ENCODE peak calls at places on chromosome 4, in five cellular contexts. One of them, this sample, is unnamed.

GRCh38 chr4:10960386-10960785 is 275.8 kb upstream of the CLNK start:
- DNase-seq in aorta: no peak
- DNase-seq in stimulated activated CD4-positive, alpha-beta T cell treated with anti-CD3 and anti-CD28 coated beads, Interleukin-4, amount 100 ng/mL, for 24 hours: no peak
- DNase-seq in AG08396: no peak
- DNase-seq in IMR-90: no peak
- DNase-seq in this sample: no peak

GRCh38 chr4:6116696-6117285 is 83.6 kb downstream of the JAKMIP1 start:
- DNase-seq in stimulated activated CD4-positive, alpha-beta T cell treated with anti-CD3 and anti-CD28 coated beads, Interleukin-4, amount 100 ng/mL, for 24 hours: no peak
- DNase-seq in IMR-90: no peak
- DNase-seq in AG08396: no peak
- DNase-seq in aorta: no peak
- DNase-seq in this sample: no peak

GRCh38 chr4:140947507-140947906 is 185.8 kb downstream of the RNF150 start:
- DNase-seq in aorta: no peak
- DNase-seq in stimulated activated CD4-positive, alpha-beta T cell treated with anti-CD3 and anti-CD28 coated beads, Interleukin-4, amount 100 ng/mL, for 24 hours: no peak
- DNase-seq in AG08396: no peak
- DNase-seq in IMR-90: no peak
- DNase-seq in this sample: no peak

GRCh38 chr4:162164881-162165528 is 1.2 kb upstream of the FSTL5 start:
- DNase-seq in stimulated activated CD4-positive, alpha-beta T cell treated with anti-CD3 and anti-CD28 coated beads, Interleukin-4, amount 100 ng/mL, for 24 hours: no peak
- DNase-seq in IMR-90: no peak
- DNase-seq in AG08396: no peak
- DNase-seq in aorta: no peak
- DNase-seq in this sample: no peak

GRCh38 chr4:1584498-1584897 is 99.6 kb downstream of the FAM53A start:
- DNase-seq in IMR-90: no peak
- DNase-seq in AG08396: no peak
- DNase-seq in stimulated activated CD4-positive, alpha-beta T cell treated with anti-CD3 and anti-CD28 coated beads, Interleukin-4, amount 100 ng/mL, for 24 hours: no peak
- DNase-seq in aorta: peak
- DNase-seq in this sample: no peak

GRCh38 chr4:99670409-99671073 is 12.9 kb upstream of the C4orf54 start:
- DNase-seq in stimulated activated CD4-positive, alpha-beta T cell treated with anti-CD3 and anti-CD28 coated beads, Interleukin-4, amount 100 ng/mL, for 24 hours: no peak
- DNase-seq in AG08396: no peak
- DNase-seq in IMR-90: no peak
- DNase-seq in aorta: no peak
- DNase-seq in this sample: no peak

GRCh38 chr4:1743551-1743950 is 22.2 kb downstream of the TACC3 start:
- DNase-seq in AG08396: no peak
- DNase-seq in aorta: no peak
- DNase-seq in IMR-90: no peak
- DNase-seq in stimulated activated CD4-positive, alpha-beta T cell treated with anti-CD3 and anti-CD28 coated beads, Interleukin-4, amount 100 ng/mL, for 24 hours: no peak
- DNase-seq in this sample: no peak

GRCh38 chr4:83686166-83686565 is 150.3 kb downstream of the GPAT3 start:
- DNase-seq in IMR-90: peak
- DNase-seq in stimulated activated CD4-positive, alpha-beta T cell treated with anti-CD3 and anti-CD28 coated beads, Interleukin-4, amount 100 ng/mL, for 24 hours: no peak
- DNase-seq in AG08396: no peak
- DNase-seq in aorta: no peak
- DNase-seq in this sample: no peak

GRCh38 chr4:157128395-157128794 is 52.4 kb downstream of the GLRB start:
- DNase-seq in stimulated activated CD4-positive, alpha-beta T cell treated with anti-CD3 and anti-CD28 coated beads, Interleukin-4, amount 100 ng/mL, for 24 hours: no peak
- DNase-seq in aorta: no peak
- DNase-seq in IMR-90: peak
- DNase-seq in AG08396: peak
- DNase-seq in this sample: no peak

GRCh38 chr4:98314791-98315565 is 53.8 kb downstream of the RAP1GDS1 start:
- DNase-seq in IMR-90: peak
- DNase-seq in stimulated activated CD4-positive, alpha-beta T cell treated with anti-CD3 and anti-CD28 coated beads, Interleukin-4, amount 100 ng/mL, for 24 hours: no peak
- DNase-seq in aorta: no peak
- DNase-seq in AG08396: peak
- DNase-seq in this sample: no peak

GRCh38 chr4:76283900-76284299 is 22.6 kb upstream of the STBD1 start:
- DNase-seq in aorta: no peak
- DNase-seq in AG08396: no peak
- DNase-seq in stimulated activated CD4-positive, alpha-beta T cell treated with anti-CD3 and anti-CD28 coated beads, Interleukin-4, amount 100 ng/mL, for 24 hours: no peak
- DNase-seq in IMR-90: no peak
- DNase-seq in this sample: no peak

GRCh38 chr4:152045397-152045780 is 284.6 kb upstream of the GATB start:
- DNase-seq in AG08396: no peak
- DNase-seq in stimulated activated CD4-positive, alpha-beta T cell treated with anti-CD3 and anti-CD28 coated beads, Interleukin-4, amount 100 ng/mL, for 24 hours: no peak
- DNase-seq in aorta: no peak
- DNase-seq in IMR-90: no peak
- DNase-seq in this sample: no peak

GRCh38 chr4:16078195-16078756 is 5.5 kb downstream of the PROM1 start:
- DNase-seq in aorta: no peak
- DNase-seq in stimulated activated CD4-positive, alpha-beta T cell treated with anti-CD3 and anti-CD28 coated beads, Interleukin-4, amount 100 ng/mL, for 24 hours: no peak
- DNase-seq in IMR-90: no peak
- DNase-seq in AG08396: no peak
- DNase-seq in this sample: no peak

GRCh38 chr4:107682306-107682705 is 37.7 kb downstream of the PAPSS1 start:
- DNase-seq in IMR-90: no peak
- DNase-seq in stimulated activated CD4-positive, alpha-beta T cell treated with anti-CD3 and anti-CD28 coated beads, Interleukin-4, amount 100 ng/mL, for 24 hours: no peak
- DNase-seq in AG08396: no peak
- DNase-seq in aorta: no peak
- DNase-seq in this sample: no peak

GRCh38 chr4:123256901-123257300 is 139.7 kb upstream of the SPRY1 start:
- DNase-seq in AG08396: no peak
- DNase-seq in aorta: no peak
- DNase-seq in IMR-90: no peak
- DNase-seq in stimulated activated CD4-positive, alpha-beta T cell treated with anti-CD3 and anti-CD28 coated beads, Interleukin-4, amount 100 ng/mL, for 24 hours: no peak
- DNase-seq in this sample: no peak

GRCh38 chr4:76980280-76980679 is 30.7 kb downstream of the SEPTIN11 start:
- DNase-seq in stimulated activated CD4-positive, alpha-beta T cell treated with anti-CD3 and anti-CD28 coated beads, Interleukin-4, amount 100 ng/mL, for 24 hours: no peak
- DNase-seq in aorta: no peak
- DNase-seq in AG08396: no peak
- DNase-seq in IMR-90: no peak
- DNase-seq in this sample: peak

GRCh38 chr4:138308421-138308820 is 66.3 kb upstream of the SLC7A11 start:
- DNase-seq in aorta: no peak
- DNase-seq in stimulated activated CD4-positive, alpha-beta T cell treated with anti-CD3 and anti-CD28 coated beads, Interleukin-4, amount 100 ng/mL, for 24 hours: no peak
- DNase-seq in IMR-90: peak
- DNase-seq in AG08396: no peak
- DNase-seq in this sample: peak

GRCh38 chr4:172683016-172683415 is 485.6 kb upstream of the GALNT7 start:
- DNase-seq in aorta: no peak
- DNase-seq in stimulated activated CD4-positive, alpha-beta T cell treated with anti-CD3 and anti-CD28 coated beads, Interleukin-4, amount 100 ng/mL, for 24 hours: no peak
- DNase-seq in IMR-90: peak
- DNase-seq in AG08396: no peak
- DNase-seq in this sample: no peak

GRCh38 chr4:86043755-86044592 is 315.9 kb downstream of the MAPK10 start:
- DNase-seq in AG08396: peak
- DNase-seq in IMR-90: peak
- DNase-seq in aorta: no peak
- DNase-seq in stimulated activated CD4-positive, alpha-beta T cell treated with anti-CD3 and anti-CD28 coated beads, Interleukin-4, amount 100 ng/mL, for 24 hours: peak
- DNase-seq in this sample: no peak

GRCh38 chr4:135098061-135098460 is 896.5 kb upstream of the PABPC4L start:
- DNase-seq in aorta: no peak
- DNase-seq in AG08396: no peak
- DNase-seq in IMR-90: no peak
- DNase-seq in stimulated activated CD4-positive, alpha-beta T cell treated with anti-CD3 and anti-CD28 coated beads, Interleukin-4, amount 100 ng/mL, for 24 hours: no peak
- DNase-seq in this sample: no peak

GRCh38 chr4:62474802-62475201 is 1274.7 kb downstream of the ADGRL3 start:
- DNase-seq in IMR-90: no peak
- DNase-seq in aorta: no peak
- DNase-seq in stimulated activated CD4-positive, alpha-beta T cell treated with anti-CD3 and anti-CD28 coated beads, Interleukin-4, amount 100 ng/mL, for 24 hours: no peak
- DNase-seq in AG08396: no peak
- DNase-seq in this sample: peak

GRCh38 chr4:104163820-104164219 is 330.9 kb downstream of the CXXC4 start:
- DNase-seq in aorta: no peak
- DNase-seq in stimulated activated CD4-positive, alpha-beta T cell treated with anti-CD3 and anti-CD28 coated beads, Interleukin-4, amount 100 ng/mL, for 24 hours: no peak
- DNase-seq in AG08396: no peak
- DNase-seq in IMR-90: no peak
- DNase-seq in this sample: peak

GRCh38 chr4:168631241-168632151 is 134.6 kb downstream of the PALLD start:
- DNase-seq in AG08396: peak
- DNase-seq in aorta: peak
- DNase-seq in IMR-90: peak
- DNase-seq in stimulated activated CD4-positive, alpha-beta T cell treated with anti-CD3 and anti-CD28 coated beads, Interleukin-4, amount 100 ng/mL, for 24 hours: no peak
- DNase-seq in this sample: no peak

GRCh38 chr4:84865600-84865999 is 100.9 kb downstream of the WDFY3 start:
- DNase-seq in AG08396: no peak
- DNase-seq in IMR-90: no peak
- DNase-seq in aorta: no peak
- DNase-seq in stimulated activated CD4-positive, alpha-beta T cell treated with anti-CD3 and anti-CD28 coated beads, Interleukin-4, amount 100 ng/mL, for 24 hours: no peak
- DNase-seq in this sample: no peak

GRCh38 chr4:101355767-101356702 is 8.7 kb upstream of the PPP3CA start:
- DNase-seq in stimulated activated CD4-positive, alpha-beta T cell treated with anti-CD3 and anti-CD28 coated beads, Interleukin-4, amount 100 ng/mL, for 24 hours: no peak
- DNase-seq in IMR-90: peak
- DNase-seq in AG08396: peak
- DNase-seq in aorta: no peak
- DNase-seq in this sample: peak

GRCh38 chr4:7323872-7324650 is 110.7 kb downstream of the PSAPL1 start:
- DNase-seq in aorta: peak
- DNase-seq in stimulated activated CD4-positive, alpha-beta T cell treated with anti-CD3 and anti-CD28 coated beads, Interleukin-4, amount 100 ng/mL, for 24 hours: no peak
- DNase-seq in IMR-90: no peak
- DNase-seq in AG08396: no peak
- DNase-seq in this sample: no peak